ENCODE peak calls at places on chromosome 19, in four cellular contexts. R, E, Z and P are unnamed samples.

GRCh38 chr19:16064209-16064889 is 11.9 kb upstream of the TPM4 start:
- DNase-seq in R (no peak), E (peak), Z (no peak), P (no peak)

GRCh38 chr19:46297700-46298476 is 1.0 kb downstream of the HIF3A start:
- DNase-seq in R (no peak), E (peak), Z (peak), P (peak)

GRCh38 chr19:38168632-38169031 is 55.4 kb downstream of the DPF1 start:
- DNase-seq in R (no peak), E (no peak), Z (no peak), P (no peak)

GRCh38 chr19:42132851-42133528 is 744 bp upstream of the POU2F2 start:
- DNase-seq in R (peak), E (peak), Z (peak), P (peak)

GRCh38 chr19:8363803-8364771 is at the start of gene ANGPTL4:
- DNase-seq in R (peak), E (peak), Z (peak), P (peak)

GRCh38 chr19:12841094-12841493 is 2.8 kb downstream of the MAST1 start:
- DNase-seq in R (no peak), E (no peak), Z (peak), P (peak)

GRCh38 chr19:6271721-6272410 is 7.9 kb downstream of the MLLT1 start:
- DNase-seq in R (no peak), E (peak), Z (peak), P (peak)

GRCh38 chr19:51292971-51293370 is 18.5 kb upstream of the IGLON5 start:
- DNase-seq in R (no peak), E (no peak), Z (no peak), P (no peak)

GRCh38 chr19:12969292-12969988 is at the start of gene DAND5:
- DNase-seq in R (no peak), E (no peak), Z (no peak), P (no peak)

GRCh38 chr19:16327911-16328823 is 3.5 kb downstream of the KLF2 start:
- DNase-seq in R (peak), E (peak), Z (peak), P (peak)

GRCh38 chr19:45558399-45558878 is 26.2 kb downstream of the OPA3 start:
- DNase-seq in R (peak), E (no peak), Z (peak), P (peak)

GRCh38 chr19:7873304-7874079 is 698 bp downstream of the PRR36 start:
- DNase-seq in R (no peak), E (no peak), Z (no peak), P (no peak)

GRCh38 chr19:5947435-5947834 is 30.5 kb downstream of the RANBP3 start:
- DNase-seq in R (peak), E (peak), Z (peak), P (peak)

GRCh38 chr19:41351339-41352245 is 2.1 kb downstream of the TGFB1 start:
- DNase-seq in R (peak), E (peak), Z (peak), P (peak)

GRCh38 chr19:44839272-44839671 is 6.8 kb upstream of the NECTIN2 start:
- DNase-seq in R (no peak), E (no peak), Z (no peak), P (no peak)

GRCh38 chr19:1169921-1170885 is 3.9 kb downstream of the SBNO2 start:
- DNase-seq in R (no peak), E (no peak), Z (peak), P (peak)

DNA sequence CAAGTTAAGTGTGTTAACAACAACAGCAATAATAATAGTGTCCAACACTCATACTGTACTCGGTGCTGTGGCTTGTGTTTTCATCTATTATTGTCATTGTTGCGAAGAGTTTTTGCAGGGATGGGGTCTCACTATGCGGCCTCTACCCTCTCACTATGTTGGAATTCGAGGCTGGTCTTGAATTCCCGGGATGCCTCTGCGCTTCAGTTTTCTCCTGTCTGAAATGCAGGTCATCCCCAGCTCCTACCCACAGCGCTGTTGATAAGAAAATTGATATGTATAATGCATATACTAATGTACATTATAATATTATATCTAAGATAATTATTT is 4.9 kb upstream of the SBK3 start:
- DNase-seq in R (no peak), E (no peak), Z (no peak), P (peak)
- TF ChIP-seq CTCF in R (no peak), E (no peak), Z (no peak), P (no peak)

DNA sequence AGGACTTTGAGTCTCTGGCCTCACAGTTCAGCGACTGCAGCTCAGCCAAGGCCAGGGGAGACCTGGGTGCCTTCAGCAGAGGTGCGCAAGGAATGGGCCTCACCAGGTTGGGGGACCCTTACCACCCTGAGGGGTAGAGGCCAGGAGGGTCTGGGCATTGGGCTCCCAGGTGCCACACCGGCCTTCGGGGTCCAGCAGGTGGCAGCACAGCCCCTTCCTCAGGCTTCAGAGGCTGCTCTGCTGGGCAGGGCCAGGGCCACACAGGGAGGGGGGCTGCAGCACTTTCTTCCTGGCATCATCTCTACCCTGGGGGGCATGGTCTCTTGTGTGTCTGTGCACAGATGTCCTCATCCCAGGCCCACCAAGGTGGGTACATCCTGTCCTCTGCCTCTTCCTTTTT is 12.9 kb downstream of the PIN1 start:
- DNase-seq in R (no peak), E (no peak), Z (no peak), P (no peak)
- H3K4me3 ChIP-seq in R (no peak), E (no peak), Z (no peak), P (no peak)

GRCh38 chr19:17680235-17680722 is 7.9 kb downstream of the UNC13A start:
- DNase-seq in R (no peak), E (peak), Z (peak), P (peak)
- TF ChIP-seq CTCF in R (no peak), E (peak), Z (no peak), P (no peak)

DNA sequence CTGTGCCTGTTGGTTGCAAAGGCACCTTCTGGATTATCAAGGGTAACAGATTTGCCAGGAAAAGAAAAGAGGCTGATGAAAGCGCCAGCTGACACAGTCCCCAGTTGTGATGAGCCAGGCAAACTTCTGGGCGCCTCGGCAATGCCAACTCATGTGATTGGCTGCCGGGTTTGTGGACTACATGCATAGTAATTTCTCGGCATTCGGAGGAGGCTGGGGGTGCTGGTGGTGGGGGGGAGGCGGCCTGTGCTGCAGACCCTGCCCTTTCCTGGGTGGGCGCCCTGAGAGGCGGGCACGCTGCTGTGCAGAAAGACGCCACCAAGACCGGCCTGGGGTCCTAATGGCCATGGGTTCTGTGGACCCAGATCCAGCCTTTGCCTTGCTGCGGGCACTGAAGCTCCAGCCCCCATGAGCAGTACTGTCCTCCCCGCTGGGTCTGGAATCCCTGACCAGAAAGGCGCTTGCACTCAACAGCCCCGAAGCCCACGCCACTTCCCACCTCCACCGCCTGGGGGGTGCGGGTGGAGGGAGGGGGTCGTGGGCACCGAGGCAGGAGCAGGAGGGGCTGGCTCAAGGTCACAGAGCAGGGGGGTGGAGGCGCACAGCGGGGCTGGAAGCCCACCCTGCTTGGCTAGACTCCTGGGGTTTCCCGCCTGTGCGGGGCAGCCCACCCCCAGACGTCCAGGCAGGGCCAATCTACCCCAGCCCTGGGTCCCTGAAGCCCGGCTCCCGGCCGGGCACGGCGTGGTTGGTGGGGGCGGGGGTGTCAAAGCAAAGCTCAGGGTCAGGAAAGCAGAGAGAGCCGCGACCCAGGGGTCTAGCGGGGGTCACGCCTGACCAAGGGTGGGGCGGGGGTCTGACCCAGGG is 1.0 kb downstream of the DIRAS1 start:
- DNase-seq in R (no peak), E (no peak), Z (peak), P (peak)
- H3K4me3 ChIP-seq in R (peak), E (peak), Z (peak), P (no peak)

DNA sequence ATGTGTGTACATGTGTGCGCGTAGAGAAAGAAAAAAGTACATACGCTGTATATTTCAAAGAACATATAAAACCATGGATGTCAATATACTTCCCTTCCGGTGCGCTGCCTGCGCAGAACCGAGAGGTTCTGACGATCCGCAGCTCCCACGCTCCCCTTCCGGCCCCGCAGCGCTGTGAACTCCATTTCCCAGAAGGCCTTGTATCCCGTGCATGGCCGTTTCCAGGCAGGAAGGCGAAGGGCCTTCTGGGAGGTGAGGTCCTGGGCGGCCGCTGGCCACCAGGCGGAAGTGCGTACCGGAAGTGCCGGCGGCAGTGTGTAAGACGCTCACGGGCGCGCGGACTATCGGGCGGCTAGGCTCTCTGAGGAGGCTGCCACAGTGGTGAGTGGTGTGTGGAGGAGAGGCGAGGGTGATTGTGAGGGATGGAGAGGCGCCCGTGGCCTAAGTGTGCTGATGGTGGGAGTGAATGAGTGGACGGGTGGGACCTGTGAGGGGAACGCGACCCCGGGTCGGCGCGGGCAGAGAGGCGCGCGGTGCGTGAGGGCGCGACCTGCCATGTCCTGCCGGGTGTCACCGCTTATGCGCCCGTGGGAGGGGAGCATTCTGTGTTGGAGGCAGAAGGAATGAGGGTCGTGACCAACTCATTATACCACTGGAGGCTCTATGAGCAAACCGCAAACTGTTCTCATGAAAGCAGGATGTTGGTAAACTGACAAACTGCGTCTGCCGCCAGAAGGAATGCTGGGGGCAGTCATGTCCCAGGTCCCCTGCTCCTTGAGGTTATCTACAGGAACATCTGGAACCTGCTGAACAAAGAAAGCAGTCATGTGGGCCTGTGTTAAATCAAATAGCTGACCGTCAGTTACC is at the start of gene ERVK3-1:
- DNase-seq in R (peak), E (peak), Z (peak), P (peak)
- TF ChIP-seq CTCF in R (no peak), E (no peak), Z (no peak), P (no peak)

GRCh38 chr19:14136509-14137281 is at the start of gene ASF1B:
- DNase-seq in R (peak), E (peak), Z (peak), P (peak)
- H3K4me3 ChIP-seq in R (peak), E (peak), Z (peak), P (peak)

GRCh38 chr19:55452381-55453325 is 8.8 kb downstream of the ISOC2 start:
- DNase-seq in R (no peak), E (no peak), Z (peak), P (peak)
- TF ChIP-seq CTCF in R (no peak), E (peak), Z (no peak), P (no peak)